ENCODE peak calls at places on chromosome 2, in ten cellular contexts. D is right lobe of liver; V is CD8-positive, alpha-beta T cell; Z is germinal center; L is Kasumi-1; F is CMK; R is GM23248; T is activated T-cell treated with anti-CD3 and anti-CD28 coated beads for 4 hours; W is iris pigment epithelial cell; P is pancreas. C is an unnamed sample.

GRCh38 chr2:178528647-178529046 is 48.4 kb downstream of the PLEKHA3 start:
- DNase-seq in P (no peak), T (no peak), L (no peak), V (no peak), F (no peak), W (no peak), D (no peak), R (no peak), Z (no peak), C (no peak)

GRCh38 chr2:40093036-40093673 is 314.1 kb upstream of the THUMPD2 start:
- DNase-seq in D (no peak), F (no peak), W (no peak), R (peak), P (no peak), T (no peak), Z (no peak), L (no peak), V (no peak), C (no peak)

GRCh38 chr2:177296047-177296446 is 31.5 kb upstream of the NFE2L2 start:
- DNase-seq in L (peak), D (no peak), Z (peak), P (no peak), T (no peak), W (no peak), F (no peak), V (no peak), R (peak), C (no peak)

GRCh38 chr2:48356701-48357322 is 173.1 kb upstream of the STON1 start:
- DNase-seq in D (no peak), W (peak), V (no peak), T (no peak), L (peak), F (peak), Z (no peak), R (no peak), P (no peak), C (peak)

GRCh38 chr2:162058973-162059668 is 14.9 kb downstream of the DPP4 start:
- DNase-seq in W (peak), Z (no peak), P (no peak), T (peak), V (no peak), L (no peak), D (no peak), F (no peak), R (peak), C (no peak)

GRCh38 chr2:186365406-186365805 is 120.7 kb upstream of the ZC3H15 start:
- DNase-seq in V (no peak), R (no peak), P (no peak), Z (no peak), L (no peak), F (no peak), D (no peak), W (no peak), T (no peak), C (no peak)

GRCh38 chr2:188773075-188773474 is 201.1 kb upstream of the COL3A1 start:
- DNase-seq in P (no peak), W (peak), Z (no peak), D (no peak), T (no peak), R (peak), V (no peak), F (no peak), L (no peak), C (no peak)

GRCh38 chr2:23373666-23374065 is 11.3 kb upstream of the KLHL29 start:
- DNase-seq in R (no peak), P (no peak), V (no peak), D (no peak), F (no peak), T (no peak), W (no peak), Z (no peak), L (no peak), C (no peak)

GRCh38 chr2:238155051-238155760 is 3.6 kb upstream of the ERFE start:
- DNase-seq in L (no peak), F (no peak), R (no peak), Z (no peak), P (no peak), D (peak), T (no peak), W (peak), V (no peak), C (no peak)

GRCh38 chr2:238339395-238339780 is 19.1 kb downstream of the TRAF3IP1 start:
- DNase-seq in P (no peak), T (no peak), F (no peak), D (no peak), W (no peak), L (no peak), Z (no peak), R (no peak), V (no peak), C (no peak)

GRCh38 chr2:43776317-43776716 is 2.5 kb downstream of the DYNC2LI1 start:
- DNase-seq in F (no peak), R (no peak), W (no peak), V (no peak), Z (no peak), T (no peak), P (no peak), L (no peak), D (no peak), C (no peak)

C was measured in GDM1.